ENCODE peak calls at places on chromosomes 3 and 15, in five cellular contexts. I is lung, X is cardiac fibroblast, J is fibroblast of villous mesenchyme, V is tibial nerve. B is an unnamed sample.
A peak's percentile ranks its signal among the peaks of the same experiment; 100 is the strongest.

GRCh38 chr15:32736351-32737061 is 18.7 kb downstream of the GREM1 start:
- DNase-seq in I (no peak), X (peak; percentile 52), J (peak; percentile 36), V (no peak), B (no peak)

GRCh38 chr3:42025388-42026138 is 63.7 kb upstream of the ULK4 start:
- DNase-seq in I (peak; percentile 84), X (peak; percentile 99), J (peak; percentile 98), V (peak; percentile 84), B (peak; percentile 67)

GRCh38 chr15:85556618-85556895 is 176.2 kb downstream of the AKAP13 start:
- DNase-seq in I (no peak), X (no peak), J (no peak), V (no peak), B (no peak)

GRCh38 chr3:155760653-155761052 is 15.8 kb upstream of the PLCH1 start:
- DNase-seq in I (no peak), X (no peak), J (no peak), V (no peak), B (no peak)

GRCh38 chr15:40847225-40847961 is 3.5 kb downstream of the SPINT1 start:
- DNase-seq in I (peak; percentile 84), X (peak; percentile 26), J (peak; percentile 11), V (no peak), B (peak; percentile 81)

GRCh38 chr3:41216993-41217392 is 17.7 kb downstream of the CTNNB1 start:
- DNase-seq in I (no peak), X (no peak), J (peak; percentile 52), V (no peak), B (no peak)

GRCh38 chr3:177282028-177282655 is 84.9 kb upstream of the TBL1XR1 start:
- DNase-seq in I (no peak), X (no peak), J (no peak), V (no peak), B (no peak)

GRCh38 chr15:83940136-83940535 is 286.2 kb downstream of the ADAMTSL3 start:
- DNase-seq in I (no peak), X (no peak), J (no peak), V (no peak), B (no peak)

GRCh38 chr3:41301548-41301947 is 102.2 kb downstream of the CTNNB1 start:
- DNase-seq in I (no peak), X (peak; percentile 65), J (peak; percentile 20), V (no peak), B (no peak)

GRCh38 chr3:63656791-63657190 is 4.3 kb downstream of the SNTN start:
- DNase-seq in I (no peak), X (peak; percentile 84), J (peak; percentile 37), V (no peak), B (no peak)

GRCh38 chr3:87333393-87333892 is 57.1 kb upstream of the POU1F1 start:
- DNase-seq in I (no peak), X (peak; percentile 95), J (peak; percentile 71), V (no peak), B (no peak)

GRCh38 chr3:11200679-11200952 is 46.3 kb downstream of the HRH1 start:
- DNase-seq in I (no peak), X (peak; percentile 87), J (no peak), V (no peak), B (no peak)

GRCh38 chr15:76398702-76399101 is 62.1 kb downstream of the ISL2 start:
- DNase-seq in I (no peak), X (no peak), J (no peak), V (no peak), B (no peak)

GRCh38 chr3:105495021-105495420 is 128.3 kb downstream of the ALCAM start:
- DNase-seq in I (no peak), X (peak; percentile 31), J (peak; percentile 15), V (no peak), B (no peak)

GRCh38 chr15:69860316-69860715 is 237.4 kb downstream of the TLE3 start:
- DNase-seq in I (no peak), X (no peak), J (no peak), V (no peak), B (no peak)

GRCh38 chr15:62138124-62138523 is 27.0 kb downstream of the C2CD4B start:
- DNase-seq in I (no peak), X (peak; percentile 95), J (peak; percentile 75), V (no peak), B (no peak)

GRCh38 chr3:133282239-133282638 is 117.6 kb upstream of the BFSP2 start:
- DNase-seq in I (no peak), X (no peak), J (peak; percentile 34), V (no peak), B (no peak)

GRCh38 chr15:28935316-28935715 is 49.5 kb downstream of the APBA2 start:
- DNase-seq in I (no peak), X (no peak), J (no peak), V (no peak), B (peak; percentile 55)

GRCh38 chr15:31495281-31495680 is 168.6 kb downstream of the KLF13 start:
- DNase-seq in I (no peak), X (no peak), J (no peak), V (no peak), B (no peak)

GRCh38 chr3:196057663-196058356 is 24.1 kb downstream of the TFRC start:
- DNase-seq in I (no peak), X (no peak), J (no peak), V (no peak), B (no peak)

GRCh38 chr3:98884675-98885371 is 16.7 kb downstream of the DCBLD2 start:
- DNase-seq in I (no peak), X (peak; percentile 62), J (peak; percentile 69), V (no peak), B (no peak)

GRCh38 chr3:194976049-194976451 is 290.4 kb downstream of the FAM43A start:
- DNase-seq in I (peak; percentile 62), X (no peak), J (no peak), V (no peak), B (no peak)

GRCh38 chr15:51162865-51163762 is 68.4 kb upstream of the TNFAIP8L3 start:
- DNase-seq in I (peak; percentile 72), X (peak; percentile 82), J (peak; percentile 74), V (peak; percentile 57), B (peak; percentile 82)

GRCh38 chr3:164458986-164459385 is 619.3 kb downstream of the SI start:
- DNase-seq in I (no peak), X (peak; percentile 86), J (peak; percentile 71), V (no peak), B (no peak)

GRCh38 chr3:192467230-192468186 is 259.8 kb downstream of the FGF12 start:
- DNase-seq in I (peak; percentile 51), X (peak; percentile 65), J (peak; percentile 45), V (peak; percentile 34), B (peak; percentile 28)

GRCh38 chr3:184058029-184058428 is 5.2 kb downstream of the HTR3C start:
- DNase-seq in I (no peak), X (peak; percentile 46), J (peak; percentile 37), V (no peak), B (no peak)

GRCh38 chr3:14518893-14519292 is 21.2 kb downstream of the GRIP2 start:
- DNase-seq in I (no peak), X (no peak), J (no peak), V (no peak), B (no peak)

GRCh38 chr3:107117922-107118576 is 259.2 kb upstream of the CCDC54 start:
- DNase-seq in I (no peak), X (peak; percentile 91), J (peak; percentile 67), V (peak; percentile 19), B (peak; percentile 61)

GRCh38 chr3:152817400-152817799 is 17.5 kb upstream of the P2RY1 start:
- DNase-seq in I (no peak), X (no peak), J (no peak), V (no peak), B (no peak)

GRCh38 chr3:21747376-21747775 is 3.6 kb downstream of the ZNF385D start:
- DNase-seq in I (no peak), X (peak; percentile 9), J (no peak), V (no peak), B (no peak)

GRCh38 chr3:96750094-96750767 is 64.2 kb upstream of the EPHA6 start:
- DNase-seq in I (no peak), X (no peak), J (no peak), V (no peak), B (no peak)

GRCh38 chr15:71323604-71324003 is 208.3 kb downstream of the THSD4 start:
- DNase-seq in I (no peak), X (no peak), J (peak; percentile 64), V (no peak), B (no peak)

GRCh38 chr3:29759443-29760033 is 478.7 kb downstream of the RBMS3 start:
- DNase-seq in I (no peak), X (peak; percentile 73), J (peak; percentile 37), V (no peak), B (no peak)

GRCh38 chr3:144364797-144365196 is 393.2 kb downstream of the DIPK2A start:
- DNase-seq in I (no peak), X (no peak), J (no peak), V (no peak), B (no peak)

GRCh38 chr3:153903430-153903829 is 217.8 kb upstream of the ARHGEF26 start:
- DNase-seq in I (no peak), X (no peak), J (no peak), V (no peak), B (no peak)
- TF ChIP-seq CTCF in I (no peak), X (no peak), J (no peak), V (no peak), B (no peak)

GRCh38 chr15:67254238-67255175 is at the start of the genes AAGAB and IQCH:
- DNase-seq in I (peak; percentile 99), X (peak; percentile 98), J (peak; percentile 98), V (peak; percentile 94), B (peak; percentile 99)
- TF ChIP-seq CTCF in I (no peak), X (no peak), J (no peak), V (peak; percentile 7), B (no peak)

GRCh38 chr3:8610961-8611360 is 33.6 kb downstream of the SSUH2 start:
- DNase-seq in I (no peak), X (no peak), J (no peak), V (no peak), B (no peak)

GRCh38 chr3:8607285-8608040 is 37.1 kb downstream of the SSUH2 start:
- DNase-seq in I (peak; percentile 42), X (peak; percentile 84), J (peak; percentile 94), V (no peak), B (no peak)

GRCh38 chr3:8608791-8609171 is 35.8 kb downstream of the SSUH2 start:
- DNase-seq in I (no peak), X (no peak), J (no peak), V (no peak), B (no peak)

GRCh38 chr3:8606666-8607065 is 37.9 kb downstream of the SSUH2 start:
- DNase-seq in I (no peak), X (peak; percentile 27), J (no peak), V (no peak), B (no peak)

GRCh38 chr3:8608041-8608790 is 36.4 kb downstream of the SSUH2 start:
- DNase-seq in I (no peak), X (no peak), J (no peak), V (no peak), B (no peak)
- TF ChIP-seq CTCF in I (no peak), X (no peak), J (no peak), V (no peak), B (no peak)

GRCh38 chr3:157329541-157329940 is 107.1 kb upstream of the PTX3 start:
- DNase-seq in I (no peak), X (no peak), J (peak; percentile 28), V (no peak), B (no peak)

GRCh38 chr3:157333551-157333991 is 103.1 kb upstream of the PTX3 start:
- DNase-seq in I (no peak), X (peak; percentile 68), J (peak; percentile 56), V (no peak), B (no peak)

GRCh38 chr3:157327018-157327417 is 109.6 kb upstream of the PTX3 start:
- DNase-seq in I (no peak), X (no peak), J (no peak), V (no peak), B (no peak)

GRCh38 chr3:157327837-157328236 is 108.8 kb upstream of the PTX3 start:
- DNase-seq in I (no peak), X (no peak), J (no peak), V (no peak), B (no peak)

GRCh38 chr3:157330206-157330605 is 106.4 kb upstream of the PTX3 start:
- DNase-seq in I (no peak), X (no peak), J (peak; percentile 26), V (no peak), B (no peak)
- TF ChIP-seq CTCF in I (no peak), X (no peak), J (no peak), V (no peak), B (no peak)

B was measured in GM13976.